ENCODE peak calls at places on chromosomes 2 and 18, in five cellular contexts. W is K562, N is HCT116, D is HepG2, E is H1. O is an unnamed sample.

GRCh38 chr2:156666130-156666785 is 230.1 kb downstream of the GPD2 start:
- DNase-seq in E (no peak), W (no peak), D (no peak), N (no peak), O (no peak)

GRCh38 chr2:149329470-149330126 is 789 bp upstream of the LYPD6 start:
- DNase-seq in D (peak; percentile 19), E (peak; percentile 81), W (no peak), N (peak; percentile 53), O (peak; percentile 71)

GRCh38 chr2:71798266-71799012 is 345.1 kb downstream of the DYSF start:
- DNase-seq in E (peak; percentile 83), W (peak; percentile 74), N (peak; percentile 34), D (peak; percentile 61), O (peak; percentile 70)

GRCh38 chr2:61255580-61256437 is 93.8 kb downstream of the C2orf74 start:
- DNase-seq in W (peak; percentile 22), E (no peak), D (peak; percentile 64), N (no peak), O (no peak)

GRCh38 chr18:8937112-8937641 is 165.3 kb upstream of the NDUFV2 start:
- DNase-seq in N (no peak), W (no peak), D (no peak), E (no peak), O (no peak)

GRCh38 chr18:73274812-73275621 is 407.2 kb upstream of the NETO1 start:
- DNase-seq in N (no peak), W (no peak), D (no peak), E (no peak), O (no peak)

GRCh38 chr2:138724765-138725459 is 55.3 kb downstream of the NXPH2 start:
- DNase-seq in W (no peak), D (peak; percentile 66), E (no peak), N (no peak), O (no peak)

GRCh38 chr18:70228546-70228945 is 23.1 kb upstream of the RTTN start:
- DNase-seq in D (no peak), W (no peak), N (no peak), E (no peak), O (no peak)

GRCh38 chr2:152585830-152586484 is 131.3 kb downstream of the PRPF40A start:
- DNase-seq in W (no peak), E (no peak), N (no peak), D (peak; percentile 18), O (no peak)

GRCh38 chr2:222819722-222820333 is 41.0 kb upstream of the ACSL3 start:
- DNase-seq in N (no peak), E (no peak), D (no peak), W (no peak), O (no peak)

GRCh38 chr18:41532344-41533086 is 422.5 kb upstream of the PIK3C3 start:
- DNase-seq in N (no peak), W (no peak), E (no peak), D (no peak), O (no peak)

GRCh38 chr2:218005486-218005885 is 2.7 kb upstream of the TNS1 start:
- DNase-seq in E (no peak), W (no peak), D (no peak), N (no peak), O (no peak)

GRCh38 chr18:43879350-43879749 is 602.1 kb upstream of the SYT4 start:
- DNase-seq in W (no peak), N (no peak), E (no peak), D (no peak), O (no peak)

GRCh38 chr18:35889677-35890076 is 82.8 kb upstream of the RMP24 start:
- DNase-seq in E (no peak), W (no peak), N (no peak), D (no peak), O (no peak)

GRCh38 chr18:77054288-77054605 is 78.3 kb downstream of the MBP start:
- DNase-seq in D (no peak), N (no peak), E (no peak), W (no peak), O (no peak)

GRCh38 chr2:122007577-122007976 is 252.1 kb downstream of the TSN start:
- DNase-seq in E (no peak), W (no peak), D (no peak), N (no peak), O (peak; percentile 49)

GRCh38 chr2:240789501-240790369 is 30.3 kb downstream of the KIF1A start:
- DNase-seq in E (no peak), D (no peak), W (no peak), N (no peak), O (no peak)

DNA sequence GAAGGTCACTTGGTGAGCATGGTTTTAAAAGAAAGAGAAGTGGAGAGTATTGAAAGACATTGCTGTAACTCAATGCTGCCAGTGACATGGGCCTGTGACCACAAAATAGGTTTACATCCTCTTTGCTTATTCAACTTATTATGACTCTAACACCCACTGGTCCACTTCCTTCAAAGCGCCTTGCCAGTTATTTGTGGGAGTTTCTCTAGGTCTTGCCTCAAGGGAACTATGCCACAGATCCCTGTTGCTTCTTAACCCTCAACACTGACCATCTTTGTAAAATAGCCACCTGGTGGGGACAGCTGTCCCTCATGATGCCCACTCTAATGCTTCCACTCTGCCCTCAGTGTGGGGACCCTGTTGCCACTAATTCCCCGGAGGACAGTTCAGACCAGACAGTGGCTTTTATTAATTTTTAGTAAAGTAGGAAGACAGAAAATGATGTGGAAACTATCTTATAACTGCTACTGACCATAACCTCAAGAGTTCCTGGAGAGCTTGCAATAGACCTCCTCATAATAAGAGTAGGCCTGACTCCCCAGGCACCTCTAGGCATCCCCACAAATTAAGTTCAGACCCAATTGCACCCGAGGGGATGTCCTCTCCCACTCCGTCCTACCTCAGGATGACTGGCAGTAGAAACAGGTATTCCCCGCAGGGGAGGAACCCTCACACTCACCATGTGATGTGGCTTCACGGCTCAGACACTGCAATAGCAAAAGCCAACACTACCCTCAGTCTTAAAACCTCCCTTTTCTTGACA is 31.3 kb upstream of the SLC25A52 start:
- DNase-seq in E (no peak), N (no peak), W (no peak), D (no peak), O (no peak)
- TF ChIP-seq ZNF274 in E (no peak), N (no peak), W (no peak), D (no peak), O (no peak)

DNA sequence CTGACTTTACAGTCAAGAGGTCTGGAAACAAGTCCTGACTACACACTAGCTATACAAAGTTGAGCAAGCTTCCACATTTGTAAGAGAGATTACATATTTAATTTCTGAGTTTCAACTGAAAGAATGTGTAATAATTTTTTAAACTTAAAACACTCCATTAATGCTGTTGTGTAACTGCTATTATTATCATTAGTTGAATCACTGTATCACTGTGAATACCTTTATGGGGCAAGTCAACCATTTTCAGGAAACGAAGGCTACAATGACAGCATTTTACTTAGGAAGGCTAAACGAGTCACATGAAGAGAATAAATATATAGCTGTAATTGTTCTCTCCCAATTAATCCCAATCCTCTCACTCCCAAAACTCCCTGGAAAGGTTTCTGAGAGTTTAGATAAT is 46.3 kb downstream of the TRIP12 start:
- DNase-seq in W (no peak), N (no peak), D (no peak), E (no peak), O (no peak)
- TF ChIP-seq ZNF274 in W (no peak), N (no peak), D (no peak), E (no peak), O (no peak)

GRCh38 chr18:48790226-48790863 is 160.4 kb downstream of the SMAD7 start:
- DNase-seq in E (no peak), D (no peak), W (no peak), N (peak; percentile 47), O (no peak)
- TF ChIP-seq ZNF274 in E (no peak), D (no peak), W (no peak), N (no peak), O (no peak)

DNA sequence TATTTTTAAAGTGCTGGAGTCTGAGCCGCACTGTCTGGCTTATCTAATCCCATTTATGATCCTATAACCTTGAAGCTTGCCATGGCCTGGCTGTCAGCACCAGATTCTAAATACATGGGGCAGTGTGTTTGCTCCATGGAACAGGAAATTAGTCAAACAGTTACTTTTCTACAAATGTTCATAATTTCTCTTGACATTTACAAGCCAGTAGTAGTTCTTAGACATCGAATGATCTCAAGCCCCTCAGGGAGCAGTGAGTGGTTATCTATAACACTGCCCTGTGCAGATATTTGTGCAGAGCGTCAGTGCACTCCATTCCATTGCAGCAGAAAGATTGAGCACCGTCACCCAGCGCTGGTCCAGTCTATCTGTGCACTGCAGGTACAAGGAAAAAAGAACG is 205.2 kb downstream of the AGPS start:
- DNase-seq in N (no peak), W (no peak), D (no peak), E (no peak), O (no peak)
- TF ChIP-seq ZNF274 in N (no peak), W (no peak), D (no peak), E (no peak), O (no peak)

DNA sequence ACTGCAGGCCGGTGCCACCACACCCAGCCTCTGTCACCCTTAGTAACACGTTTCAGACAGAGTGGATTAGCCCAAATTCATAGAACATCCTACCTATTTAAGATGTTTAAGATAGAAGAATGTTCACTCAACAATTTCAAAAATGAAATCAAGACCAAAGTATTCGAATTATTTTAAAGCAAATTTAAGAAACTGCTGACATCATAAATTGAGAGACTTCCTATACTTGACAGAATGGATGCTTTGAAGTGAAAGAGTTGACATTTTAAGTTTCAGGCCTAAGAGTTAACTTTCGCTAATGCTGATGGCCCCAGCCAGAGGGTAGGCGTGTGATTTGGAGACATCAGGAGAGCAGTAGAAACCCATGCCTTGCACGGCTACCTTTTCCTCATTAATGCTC is 271.9 kb downstream of the SS18 start:
- DNase-seq in E (no peak), N (no peak), W (no peak), D (no peak), O (no peak)
- TF ChIP-seq ZNF274 in E (no peak), N (no peak), W (no peak), D (no peak), O (no peak)

DNA sequence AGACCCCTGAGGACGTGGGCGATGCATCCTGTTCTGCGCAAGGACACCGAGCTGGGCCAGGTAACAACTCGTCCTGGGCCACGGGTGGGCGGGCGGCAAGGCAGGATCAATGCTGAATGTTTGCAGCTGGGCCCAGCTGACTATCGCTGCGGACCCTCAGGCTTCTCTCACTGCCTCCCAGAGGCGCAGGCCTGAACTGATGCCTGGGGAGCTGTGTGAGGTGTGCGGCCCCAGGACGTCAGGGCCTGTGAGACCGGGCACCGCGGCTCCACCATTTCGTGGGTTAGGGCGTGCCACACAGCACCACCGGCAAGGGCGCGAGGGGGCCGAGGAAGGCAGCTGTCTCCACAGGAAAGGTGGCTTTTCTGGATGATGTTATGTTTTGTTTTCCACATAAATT is 307.4 kb downstream of the NDUFA10 start:
- DNase-seq in W (no peak), E (no peak), N (no peak), D (no peak), O (no peak)
- TF ChIP-seq ZNF274 in W (no peak), E (no peak), N (no peak), D (no peak), O (no peak)

DNA sequence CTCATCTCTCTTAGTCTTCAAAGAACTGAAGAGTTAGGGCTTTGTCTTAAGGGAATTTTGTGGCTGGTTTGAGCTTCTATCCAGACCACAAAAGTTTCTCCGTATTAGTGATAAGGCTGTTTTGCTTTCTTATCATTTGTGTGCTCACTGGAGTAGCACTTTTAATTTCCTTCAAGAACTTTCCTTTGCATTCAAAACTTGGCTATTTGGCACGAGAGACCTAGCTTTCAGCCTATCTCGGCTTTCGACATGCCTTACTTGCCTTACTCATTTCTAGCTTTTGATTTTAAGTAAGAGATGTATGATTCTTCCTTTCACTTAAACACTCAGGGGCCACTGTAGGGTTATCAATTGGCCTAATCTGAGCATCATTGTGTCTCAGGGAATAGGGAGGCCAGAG is 29.9 kb downstream of the HDHD2 start:
- DNase-seq in E (no peak), D (no peak), W (no peak), N (no peak), O (no peak)
- TF ChIP-seq ZNF274 in E (no peak), D (no peak), W (no peak), N (no peak), O (no peak)